ENCODE peak calls at places on chromosome 18, in five cellular contexts. One of them, this sample, is unnamed.

GRCh38 chr18:76528477-76529432 is 33.7 kb upstream of the ZNF516 start:
- DNase-seq in uterus: peak
- DNase-seq in right lobe of liver: peak
- DNase-seq in HCT116: no peak
- DNase-seq in body of pancreas: peak
- DNase-seq in this sample: no peak

GRCh38 chr18:54147439-54147838 is 77.0 kb downstream of the MBD2 start:
- DNase-seq in uterus: no peak
- DNase-seq in right lobe of liver: no peak
- DNase-seq in HCT116: no peak
- DNase-seq in body of pancreas: no peak
- DNase-seq in this sample: no peak

GRCh38 chr18:51028201-51028805 is 1.7 kb upstream of the SMAD4 start:
- DNase-seq in uterus: no peak
- DNase-seq in right lobe of liver: no peak
- DNase-seq in HCT116: peak
- DNase-seq in body of pancreas: no peak
- DNase-seq in this sample: no peak

GRCh38 chr18:9772847-9773677 is 65.0 kb downstream of the RAB31 start:
- DNase-seq in uterus: no peak
- DNase-seq in right lobe of liver: no peak
- DNase-seq in HCT116: no peak
- DNase-seq in body of pancreas: no peak
- DNase-seq in this sample: no peak

GRCh38 chr18:55053976-55054375 is 94.7 kb upstream of the CCDC68 start:
- DNase-seq in uterus: no peak
- DNase-seq in right lobe of liver: no peak
- DNase-seq in HCT116: no peak
- DNase-seq in body of pancreas: no peak
- DNase-seq in this sample: no peak

GRCh38 chr18:68121826-68122225 is 593.1 kb downstream of the TMX3 start:
- DNase-seq in uterus: no peak
- DNase-seq in right lobe of liver: no peak
- DNase-seq in HCT116: no peak
- DNase-seq in body of pancreas: no peak
- DNase-seq in this sample: no peak

GRCh38 chr18:13614701-13615288 is 111.6 kb downstream of the FAM210A start:
- DNase-seq in uterus: no peak
- DNase-seq in right lobe of liver: no peak
- DNase-seq in HCT116: no peak
- DNase-seq in body of pancreas: no peak
- DNase-seq in this sample: peak

GRCh38 chr18:75317723-75318122 is 107.1 kb downstream of the TSHZ1 start:
- DNase-seq in uterus: no peak
- DNase-seq in right lobe of liver: no peak
- DNase-seq in HCT116: no peak
- DNase-seq in body of pancreas: no peak
- DNase-seq in this sample: no peak

GRCh38 chr18:28439870-28440269 is 262.9 kb upstream of the CDH2 start:
- DNase-seq in uterus: no peak
- DNase-seq in right lobe of liver: no peak
- DNase-seq in HCT116: no peak
- DNase-seq in body of pancreas: no peak
- DNase-seq in this sample: no peak

GRCh38 chr18:41940506-41941215 is 14.4 kb upstream of the PIK3C3 start:
- DNase-seq in uterus: no peak
- DNase-seq in right lobe of liver: no peak
- DNase-seq in HCT116: no peak
- DNase-seq in body of pancreas: no peak
- DNase-seq in this sample: no peak

GRCh38 chr18:49858309-49859005 is 45.1 kb upstream of the ACAA2 start:
- DNase-seq in uterus: peak
- DNase-seq in right lobe of liver: peak
- DNase-seq in HCT116: peak
- DNase-seq in body of pancreas: peak
- DNase-seq in this sample: peak

GRCh38 chr18:40874233-40874632 is 1080.8 kb upstream of the PIK3C3 start:
- DNase-seq in uterus: no peak
- DNase-seq in right lobe of liver: no peak
- DNase-seq in HCT116: no peak
- DNase-seq in body of pancreas: no peak
- DNase-seq in this sample: no peak

GRCh38 chr18:67363694-67364093 is 152.8 kb downstream of the DSEL start:
- DNase-seq in uterus: no peak
- DNase-seq in right lobe of liver: no peak
- DNase-seq in HCT116: no peak
- DNase-seq in body of pancreas: no peak
- DNase-seq in this sample: no peak

GRCh38 chr18:14089781-14090180 is 42.5 kb downstream of the ZNF519 start:
- DNase-seq in uterus: no peak
- DNase-seq in right lobe of liver: no peak
- DNase-seq in HCT116: no peak
- DNase-seq in body of pancreas: no peak
- DNase-seq in this sample: no peak

GRCh38 chr18:36559458-36559857 is 261.9 kb downstream of the FHOD3 start:
- DNase-seq in uterus: no peak
- DNase-seq in right lobe of liver: no peak
- DNase-seq in HCT116: no peak
- DNase-seq in body of pancreas: no peak
- DNase-seq in this sample: no peak

GRCh38 chr18:54444309-54444914 is 86.7 kb downstream of the C18orf54 start:
- DNase-seq in uterus: peak
- DNase-seq in right lobe of liver: peak
- DNase-seq in HCT116: peak
- DNase-seq in body of pancreas: peak
- DNase-seq in this sample: peak

GRCh38 chr18:75478996-75479870 is 51.7 kb upstream of the SMIM21 start:
- DNase-seq in uterus: peak
- DNase-seq in right lobe of liver: no peak
- DNase-seq in HCT116: peak
- DNase-seq in body of pancreas: no peak
- DNase-seq in this sample: no peak

GRCh38 chr18:13394794-13395193 is 176.2 kb downstream of the LDLRAD4 start:
- DNase-seq in uterus: no peak
- DNase-seq in right lobe of liver: no peak
- DNase-seq in HCT116: no peak
- DNase-seq in body of pancreas: no peak
- DNase-seq in this sample: no peak

GRCh38 chr18:48564139-48564538 is 25.3 kb downstream of the CTIF start:
- DNase-seq in uterus: no peak
- DNase-seq in right lobe of liver: no peak
- DNase-seq in HCT116: no peak
- DNase-seq in body of pancreas: no peak
- DNase-seq in this sample: no peak
- H3K27ac ChIP-seq in uterus: no peak
- H3K27ac ChIP-seq in right lobe of liver: peak
- H3K27ac ChIP-seq in HCT116: no peak
- H3K27ac ChIP-seq in body of pancreas: no peak
- H3K27ac ChIP-seq in this sample: no peak

GRCh38 chr18:6414118-6414722 is 491 bp downstream of the L3MBTL4 start:
- DNase-seq in uterus: peak
- DNase-seq in right lobe of liver: peak
- DNase-seq in HCT116: no peak
- DNase-seq in body of pancreas: peak
- DNase-seq in this sample: peak
- TF ChIP-seq POLR2A in uterus: no peak
- TF ChIP-seq POLR2A in right lobe of liver: peak
- TF ChIP-seq POLR2A in HCT116: no peak
- TF ChIP-seq POLR2A in body of pancreas: peak
- TF ChIP-seq POLR2A in this sample: peak

DNA sequence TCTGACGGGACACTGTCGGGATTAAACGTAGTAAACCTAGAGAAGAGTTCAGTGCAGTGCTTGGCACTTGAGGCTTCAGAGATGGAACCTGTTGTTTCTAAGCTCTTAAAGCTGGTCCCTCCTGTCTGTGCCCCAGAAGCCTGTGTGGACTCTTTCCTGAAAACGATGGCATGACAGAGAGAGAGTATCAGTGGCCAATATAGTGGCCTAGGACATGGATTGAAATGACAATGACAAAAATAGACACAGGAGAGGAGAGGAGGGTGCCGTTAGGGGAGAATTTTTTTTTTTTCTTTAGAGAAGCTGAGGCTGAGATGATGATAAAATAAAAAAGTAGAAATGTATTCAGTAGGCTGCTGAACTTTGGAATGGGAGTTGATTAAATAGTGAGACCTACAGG is 138.0 kb downstream of the GAREM1 start:
- DNase-seq in uterus: no peak
- DNase-seq in right lobe of liver: no peak
- DNase-seq in HCT116: no peak
- DNase-seq in body of pancreas: no peak
- DNase-seq in this sample: no peak
- H3K27ac ChIP-seq in uterus: no peak
- H3K27ac ChIP-seq in right lobe of liver: no peak
- H3K27ac ChIP-seq in HCT116: no peak
- H3K27ac ChIP-seq in body of pancreas: no peak
- H3K27ac ChIP-seq in this sample: no peak

GRCh38 chr18:23998018-23998417 is 16.5 kb upstream of the TTC39C start:
- DNase-seq in uterus: no peak
- DNase-seq in right lobe of liver: no peak
- DNase-seq in HCT116: no peak
- DNase-seq in body of pancreas: no peak
- DNase-seq in this sample: no peak

GRCh38 chr18:23992119-23992940 is 22.2 kb upstream of the TTC39C start:
- DNase-seq in uterus: no peak
- DNase-seq in right lobe of liver: peak
- DNase-seq in HCT116: no peak
- DNase-seq in body of pancreas: no peak
- DNase-seq in this sample: peak

GRCh38 chr18:23992941-23993280 is 21.6 kb upstream of the TTC39C start:
- DNase-seq in uterus: no peak
- DNase-seq in right lobe of liver: no peak
- DNase-seq in HCT116: no peak
- DNase-seq in body of pancreas: no peak
- DNase-seq in this sample: no peak

GRCh38 chr18:23995180-23995579 is 19.4 kb upstream of the TTC39C start:
- DNase-seq in uterus: no peak
- DNase-seq in right lobe of liver: no peak
- DNase-seq in HCT116: no peak
- DNase-seq in body of pancreas: no peak
- DNase-seq in this sample: no peak

GRCh38 chr18:23994361-23994902 is 20.1 kb upstream of the TTC39C start:
- DNase-seq in uterus: peak
- DNase-seq in right lobe of liver: no peak
- DNase-seq in HCT116: peak
- DNase-seq in body of pancreas: no peak
- DNase-seq in this sample: no peak
- TF ChIP-seq POLR2A in uterus: no peak
- TF ChIP-seq POLR2A in right lobe of liver: no peak
- TF ChIP-seq POLR2A in HCT116: no peak
- TF ChIP-seq POLR2A in body of pancreas: no peak
- TF ChIP-seq POLR2A in this sample: no peak

GRCh38 chr18:61998957-61999356 is 106.2 kb upstream of the RNF152 start:
- DNase-seq in uterus: no peak
- DNase-seq in right lobe of liver: no peak
- DNase-seq in HCT116: no peak
- DNase-seq in body of pancreas: no peak
- DNase-seq in this sample: no peak
- H3K27ac ChIP-seq in uterus: no peak
- H3K27ac ChIP-seq in right lobe of liver: no peak
- H3K27ac ChIP-seq in HCT116: no peak
- H3K27ac ChIP-seq in body of pancreas: no peak
- H3K27ac ChIP-seq in this sample: no peak

GRCh38 chr18:35116784-35117318 is 75.6 kb downstream of the MAPRE2 start:
- DNase-seq in uterus: no peak
- DNase-seq in right lobe of liver: no peak
- DNase-seq in HCT116: no peak
- DNase-seq in body of pancreas: no peak
- DNase-seq in this sample: no peak

GRCh38 chr18:35118641-35119040 is 77.4 kb downstream of the MAPRE2 start:
- DNase-seq in uterus: no peak
- DNase-seq in right lobe of liver: no peak
- DNase-seq in HCT116: no peak
- DNase-seq in body of pancreas: no peak
- DNase-seq in this sample: no peak

GRCh38 chr18:35117372-35117771 is 76.2 kb downstream of the MAPRE2 start:
- DNase-seq in uterus: no peak
- DNase-seq in right lobe of liver: no peak
- DNase-seq in HCT116: no peak
- DNase-seq in body of pancreas: no peak
- DNase-seq in this sample: no peak

GRCh38 chr18:35121038-35121437 is 79.8 kb downstream of the MAPRE2 start:
- DNase-seq in uterus: no peak
- DNase-seq in right lobe of liver: no peak
- DNase-seq in HCT116: no peak
- DNase-seq in body of pancreas: no peak
- DNase-seq in this sample: no peak

DNA sequence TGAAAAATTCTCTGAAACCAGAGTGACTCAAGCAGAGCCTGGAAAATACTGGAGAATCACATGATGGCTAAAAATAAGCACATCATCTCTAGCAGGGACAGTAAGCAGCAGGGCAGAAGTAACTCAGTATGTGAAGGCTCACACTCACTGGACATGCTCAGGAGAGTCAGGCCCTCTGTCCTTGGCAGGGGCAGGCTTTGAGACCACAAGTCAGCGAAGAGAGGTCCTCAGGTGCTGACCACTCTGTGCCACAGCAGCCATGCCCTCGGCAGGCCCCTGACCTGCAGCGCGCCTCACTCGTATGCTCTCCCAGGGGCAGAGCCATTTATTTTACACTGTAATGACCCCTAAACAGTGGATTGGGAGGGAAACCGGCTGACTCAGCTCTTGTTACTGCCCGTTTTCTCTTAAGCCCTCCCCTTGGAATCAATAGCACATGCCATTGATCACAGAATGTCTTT is 76.8 kb downstream of the MAPRE2 start:
- DNase-seq in uterus: no peak
- DNase-seq in right lobe of liver: peak
- DNase-seq in HCT116: no peak
- DNase-seq in body of pancreas: no peak
- DNase-seq in this sample: no peak
- TF ChIP-seq POLR2A in uterus: peak
- TF ChIP-seq POLR2A in right lobe of liver: no peak
- TF ChIP-seq POLR2A in HCT116: no peak
- TF ChIP-seq POLR2A in body of pancreas: no peak
- TF ChIP-seq POLR2A in this sample: no peak

GRCh38 chr18:78566065-78566464 is 413.6 kb upstream of the SALL3 start:
- DNase-seq in uterus: no peak
- DNase-seq in right lobe of liver: no peak
- DNase-seq in HCT116: no peak
- DNase-seq in body of pancreas: no peak
- DNase-seq in this sample: no peak
- H3K27ac ChIP-seq in uterus: no peak
- H3K27ac ChIP-seq in right lobe of liver: no peak
- H3K27ac ChIP-seq in HCT116: no peak
- H3K27ac ChIP-seq in body of pancreas: no peak
- H3K27ac ChIP-seq in this sample: no peak

GRCh38 chr18:46071894-46072867 is at the start of gene PSTPIP2:
- DNase-seq in uterus: peak
- DNase-seq in right lobe of liver: peak
- DNase-seq in HCT116: peak
- DNase-seq in body of pancreas: peak
- DNase-seq in this sample: peak
- TF ChIP-seq POLR2A in uterus: no peak
- TF ChIP-seq POLR2A in right lobe of liver: peak
- TF ChIP-seq POLR2A in HCT116: no peak
- TF ChIP-seq POLR2A in body of pancreas: peak
- TF ChIP-seq POLR2A in this sample: no peak